ENCODE peak calls at places on chromosome X, in seven cellular contexts. One of them, this sample, is unnamed.

GRCh38 chrX:126551306-126551705 is 1.3 kb downstream of the DCAF12L1 start:
- DNase-seq in stomach: no peak
- DNase-seq in AG04450: no peak
- DNase-seq in cardiac fibroblast: no peak
- DNase-seq in breast epithelium: no peak
- DNase-seq in fibroblast of the aortic adventitia: no peak
- DNase-seq in ascending aorta: no peak
- DNase-seq in this sample: no peak

GRCh38 chrX:126820700-126821420 is 1.3 kb downstream of the PRR32 start:
- DNase-seq in stomach: no peak
- DNase-seq in AG04450: no peak
- DNase-seq in cardiac fibroblast: no peak
- DNase-seq in breast epithelium: no peak
- DNase-seq in fibroblast of the aortic adventitia: no peak
- DNase-seq in ascending aorta: no peak
- DNase-seq in this sample: no peak

GRCh38 chrX:146602246-146602645 is 207.3 kb upstream of the CXorf51B start:
- DNase-seq in stomach: no peak
- DNase-seq in AG04450: no peak
- DNase-seq in cardiac fibroblast: no peak
- DNase-seq in breast epithelium: no peak
- DNase-seq in fibroblast of the aortic adventitia: no peak
- DNase-seq in ascending aorta: no peak
- DNase-seq in this sample: no peak

GRCh38 chrX:24341795-24342194 is 18.6 kb upstream of the SUPT20HL1 start:
- DNase-seq in stomach: no peak
- DNase-seq in AG04450: peak; percentile 7
- DNase-seq in cardiac fibroblast: peak; percentile 47
- DNase-seq in breast epithelium: no peak
- DNase-seq in fibroblast of the aortic adventitia: peak; percentile 62
- DNase-seq in ascending aorta: no peak
- DNase-seq in this sample: no peak

GRCh38 chrX:129738466-129739308 is at the start of gene XPNPEP2:
- DNase-seq in stomach: no peak
- DNase-seq in AG04450: no peak
- DNase-seq in cardiac fibroblast: peak; percentile 84
- DNase-seq in breast epithelium: no peak
- DNase-seq in fibroblast of the aortic adventitia: peak; percentile 87
- DNase-seq in ascending aorta: no peak
- DNase-seq in this sample: no peak

GRCh38 chrX:100615015-100615414 is 21.6 kb downstream of the TSPAN6 start:
- DNase-seq in stomach: no peak
- DNase-seq in AG04450: peak; percentile 10
- DNase-seq in cardiac fibroblast: peak; percentile 83
- DNase-seq in breast epithelium: no peak
- DNase-seq in fibroblast of the aortic adventitia: peak; percentile 70
- DNase-seq in ascending aorta: no peak
- DNase-seq in this sample: no peak

GRCh38 chrX:129980043-129980442 is 2.4 kb upstream of the BCORL1 start:
- DNase-seq in stomach: peak; percentile 37
- DNase-seq in AG04450: no peak
- DNase-seq in cardiac fibroblast: no peak
- DNase-seq in breast epithelium: no peak
- DNase-seq in fibroblast of the aortic adventitia: no peak
- DNase-seq in ascending aorta: peak; percentile 64
- DNase-seq in this sample: no peak

GRCh38 chrX:28584025-28584424 is 3.2 kb upstream of the IL1RAPL1 start:
- DNase-seq in stomach: no peak
- DNase-seq in AG04450: no peak
- DNase-seq in cardiac fibroblast: no peak
- DNase-seq in breast epithelium: no peak
- DNase-seq in fibroblast of the aortic adventitia: no peak
- DNase-seq in ascending aorta: no peak
- DNase-seq in this sample: no peak

GRCh38 chrX:140503230-140503585 is 1.7 kb downstream of the SOX3 start:
- DNase-seq in stomach: no peak
- DNase-seq in AG04450: no peak
- DNase-seq in cardiac fibroblast: no peak
- DNase-seq in breast epithelium: no peak
- DNase-seq in fibroblast of the aortic adventitia: no peak
- DNase-seq in ascending aorta: no peak
- DNase-seq in this sample: no peak

GRCh38 chrX:39869846-39870601 is 227.7 kb downstream of the BCOR start:
- DNase-seq in stomach: no peak
- DNase-seq in AG04450: no peak
- DNase-seq in cardiac fibroblast: peak; percentile 56
- DNase-seq in breast epithelium: no peak
- DNase-seq in fibroblast of the aortic adventitia: peak; percentile 33
- DNase-seq in ascending aorta: no peak
- DNase-seq in this sample: no peak

GRCh38 chrX:1419545-1420355 is 27.8 kb upstream of the SLC25A6 start:
- DNase-seq in stomach: no peak
- DNase-seq in AG04450: no peak
- DNase-seq in cardiac fibroblast: no peak
- DNase-seq in breast epithelium: no peak
- DNase-seq in fibroblast of the aortic adventitia: no peak
- DNase-seq in ascending aorta: no peak
- DNase-seq in this sample: no peak

GRCh38 chrX:149527705-149528104 is 13.1 kb upstream of the EOLA1 start:
- DNase-seq in stomach: no peak
- DNase-seq in AG04450: no peak
- DNase-seq in cardiac fibroblast: peak; percentile 41
- DNase-seq in breast epithelium: no peak
- DNase-seq in fibroblast of the aortic adventitia: peak; percentile 39
- DNase-seq in ascending aorta: no peak
- DNase-seq in this sample: no peak

GRCh38 chrX:21883258-21883657 is 27.5 kb downstream of the YY2 start:
- DNase-seq in stomach: no peak
- DNase-seq in AG04450: no peak
- DNase-seq in cardiac fibroblast: peak; percentile 7
- DNase-seq in breast epithelium: no peak
- DNase-seq in fibroblast of the aortic adventitia: no peak
- DNase-seq in ascending aorta: no peak
- DNase-seq in this sample: no peak

GRCh38 chrX:45434231-45434630 is 233.6 kb upstream of the DIPK2B start:
- DNase-seq in stomach: no peak
- DNase-seq in AG04450: no peak
- DNase-seq in cardiac fibroblast: no peak
- DNase-seq in breast epithelium: no peak
- DNase-seq in fibroblast of the aortic adventitia: no peak
- DNase-seq in ascending aorta: no peak
- DNase-seq in this sample: no peak

GRCh38 chrX:19673334-19674040 is 158.2 kb upstream of the MAP3K15 start:
- DNase-seq in stomach: peak; percentile 49
- DNase-seq in AG04450: peak; percentile 85
- DNase-seq in cardiac fibroblast: peak; percentile 95
- DNase-seq in breast epithelium: no peak
- DNase-seq in fibroblast of the aortic adventitia: peak; percentile 97
- DNase-seq in ascending aorta: peak; percentile 77
- DNase-seq in this sample: peak; percentile 37

GRCh38 chrX:17374619-17375360 is at the start of gene NHS:
- DNase-seq in stomach: peak; percentile 65
- DNase-seq in AG04450: peak; percentile 16
- DNase-seq in cardiac fibroblast: peak; percentile 62
- DNase-seq in breast epithelium: peak; percentile 58
- DNase-seq in fibroblast of the aortic adventitia: peak; percentile 72
- DNase-seq in ascending aorta: peak; percentile 83
- DNase-seq in this sample: no peak

GRCh38 chrX:141989802-141990201 is 86.1 kb downstream of the MAGEC1 start:
- DNase-seq in stomach: no peak
- DNase-seq in AG04450: no peak
- DNase-seq in cardiac fibroblast: peak; percentile 18
- DNase-seq in breast epithelium: no peak
- DNase-seq in fibroblast of the aortic adventitia: peak; percentile 31
- DNase-seq in ascending aorta: no peak
- DNase-seq in this sample: no peak

GRCh38 chrX:48665991-48666390 is 17.6 kb upstream of the WAS start:
- DNase-seq in stomach: no peak
- DNase-seq in AG04450: no peak
- DNase-seq in cardiac fibroblast: peak; percentile 17
- DNase-seq in breast epithelium: no peak
- DNase-seq in fibroblast of the aortic adventitia: peak; percentile 28
- DNase-seq in ascending aorta: no peak
- DNase-seq in this sample: no peak

GRCh38 chrX:9291666-9292065 is 173.2 kb upstream of the TBL1X start:
- DNase-seq in stomach: no peak
- DNase-seq in AG04450: no peak
- DNase-seq in cardiac fibroblast: no peak
- DNase-seq in breast epithelium: no peak
- DNase-seq in fibroblast of the aortic adventitia: no peak
- DNase-seq in ascending aorta: no peak
- DNase-seq in this sample: no peak

GRCh38 chrX:148133099-148133725 is 152.1 kb downstream of the FMR1NB start:
- DNase-seq in stomach: no peak
- DNase-seq in AG04450: no peak
- DNase-seq in cardiac fibroblast: peak; percentile 5
- DNase-seq in breast epithelium: no peak
- DNase-seq in fibroblast of the aortic adventitia: peak; percentile 11
- DNase-seq in ascending aorta: no peak
- DNase-seq in this sample: no peak

GRCh38 chrX:41984628-41985027 is 61.3 kb upstream of the CASK start:
- DNase-seq in stomach: no peak
- DNase-seq in AG04450: no peak
- DNase-seq in cardiac fibroblast: no peak
- DNase-seq in breast epithelium: no peak
- DNase-seq in fibroblast of the aortic adventitia: no peak
- DNase-seq in ascending aorta: no peak
- DNase-seq in this sample: no peak

DNA sequence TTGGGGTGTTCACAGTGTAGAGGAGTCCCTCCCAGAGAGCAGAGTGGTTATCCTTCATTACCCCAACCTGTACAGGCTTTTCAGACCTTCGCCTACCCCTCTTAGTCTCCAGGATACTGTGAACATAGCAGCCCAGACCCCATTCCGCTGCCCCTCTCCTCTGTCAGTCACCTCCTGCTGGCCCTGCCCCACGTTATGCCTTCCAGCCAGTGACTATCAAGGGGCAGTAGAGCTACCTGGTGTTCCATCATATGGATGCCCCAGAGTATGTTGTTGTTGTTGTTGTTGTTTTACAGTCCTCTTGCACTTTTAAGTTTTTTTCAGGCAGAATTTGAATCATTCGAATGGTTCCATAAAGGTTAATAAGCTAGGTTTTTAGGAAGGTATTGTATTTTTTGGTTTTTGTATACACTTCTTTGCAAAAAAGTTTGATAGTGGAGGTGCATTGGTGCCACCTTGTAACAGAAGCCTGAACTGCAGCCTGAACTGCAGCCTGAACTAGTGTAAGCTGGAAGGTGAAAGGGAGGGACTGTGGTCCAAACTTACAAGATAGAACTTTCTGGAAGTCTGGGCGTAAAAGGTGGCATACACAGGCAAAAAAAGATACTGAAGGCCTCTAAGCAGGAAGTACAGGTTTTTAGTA is 101.4 kb upstream of the RAB40AL start:
- DNase-seq in stomach: no peak
- DNase-seq in AG04450: no peak
- DNase-seq in cardiac fibroblast: peak; percentile 57
- DNase-seq in breast epithelium: no peak
- DNase-seq in fibroblast of the aortic adventitia: peak; percentile 55
- DNase-seq in ascending aorta: no peak
- DNase-seq in this sample: no peak
- TF ChIP-seq CTCF in stomach: no peak
- TF ChIP-seq CTCF in AG04450: peak; percentile 67
- TF ChIP-seq CTCF in cardiac fibroblast: peak; percentile 58
- TF ChIP-seq CTCF in breast epithelium: peak; percentile 29
- TF ChIP-seq CTCF in fibroblast of the aortic adventitia: peak; percentile 80
- TF ChIP-seq CTCF in ascending aorta: peak; percentile 51
- TF ChIP-seq CTCF in this sample: no peak

GRCh38 chrX:49919617-49920016 is 2.8 kb upstream of the CLCN5 start:
- DNase-seq in stomach: peak; percentile 55
- DNase-seq in AG04450: no peak
- DNase-seq in cardiac fibroblast: peak; percentile 88
- DNase-seq in breast epithelium: no peak
- DNase-seq in fibroblast of the aortic adventitia: peak; percentile 85
- DNase-seq in ascending aorta: peak; percentile 69
- DNase-seq in this sample: peak; percentile 24
- TF ChIP-seq CTCF in stomach: peak; percentile 30
- TF ChIP-seq CTCF in AG04450: peak; percentile 69
- TF ChIP-seq CTCF in cardiac fibroblast: peak; percentile 76
- TF ChIP-seq CTCF in breast epithelium: peak; percentile 51
- TF ChIP-seq CTCF in fibroblast of the aortic adventitia: peak; percentile 85
- TF ChIP-seq CTCF in ascending aorta: peak; percentile 70
- TF ChIP-seq CTCF in this sample: no peak

GRCh38 chrX:153794018-153794896 is at the start of the genes IDH3G and SSR4:
- DNase-seq in stomach: peak; percentile 92
- DNase-seq in AG04450: peak; percentile 88
- DNase-seq in cardiac fibroblast: peak; percentile 97
- DNase-seq in breast epithelium: peak; percentile 90
- DNase-seq in fibroblast of the aortic adventitia: peak; percentile 92
- DNase-seq in ascending aorta: peak; percentile 95
- DNase-seq in this sample: peak; percentile 82
- TF ChIP-seq CTCF in stomach: no peak
- TF ChIP-seq CTCF in AG04450: no peak
- TF ChIP-seq CTCF in cardiac fibroblast: no peak
- TF ChIP-seq CTCF in breast epithelium: no peak
- TF ChIP-seq CTCF in fibroblast of the aortic adventitia: peak; percentile 15
- TF ChIP-seq CTCF in ascending aorta: no peak
- TF ChIP-seq CTCF in this sample: no peak

GRCh38 chrX:49767231-49767630 is 61.9 kb upstream of the PAGE4 start:
- DNase-seq in stomach: no peak
- DNase-seq in AG04450: no peak
- DNase-seq in cardiac fibroblast: peak; percentile 2
- DNase-seq in breast epithelium: no peak
- DNase-seq in fibroblast of the aortic adventitia: no peak
- DNase-seq in ascending aorta: no peak
- DNase-seq in this sample: no peak

GRCh38 chrX:49762175-49762704 is 66.5 kb upstream of the PAGE1 start:
- DNase-seq in stomach: no peak
- DNase-seq in AG04450: no peak
- DNase-seq in cardiac fibroblast: no peak
- DNase-seq in breast epithelium: no peak
- DNase-seq in fibroblast of the aortic adventitia: no peak
- DNase-seq in ascending aorta: no peak
- DNase-seq in this sample: no peak

GRCh38 chrX:49760288-49760885 is 64.6 kb upstream of the PAGE1 start:
- DNase-seq in stomach: no peak
- DNase-seq in AG04450: no peak
- DNase-seq in cardiac fibroblast: no peak
- DNase-seq in breast epithelium: no peak
- DNase-seq in fibroblast of the aortic adventitia: no peak
- DNase-seq in ascending aorta: no peak
- DNase-seq in this sample: no peak

GRCh38 chrX:49756692-49757091 is 60.9 kb upstream of the PAGE1 start:
- DNase-seq in stomach: no peak
- DNase-seq in AG04450: no peak
- DNase-seq in cardiac fibroblast: no peak
- DNase-seq in breast epithelium: no peak
- DNase-seq in fibroblast of the aortic adventitia: no peak
- DNase-seq in ascending aorta: no peak
- DNase-seq in this sample: no peak

DNA sequence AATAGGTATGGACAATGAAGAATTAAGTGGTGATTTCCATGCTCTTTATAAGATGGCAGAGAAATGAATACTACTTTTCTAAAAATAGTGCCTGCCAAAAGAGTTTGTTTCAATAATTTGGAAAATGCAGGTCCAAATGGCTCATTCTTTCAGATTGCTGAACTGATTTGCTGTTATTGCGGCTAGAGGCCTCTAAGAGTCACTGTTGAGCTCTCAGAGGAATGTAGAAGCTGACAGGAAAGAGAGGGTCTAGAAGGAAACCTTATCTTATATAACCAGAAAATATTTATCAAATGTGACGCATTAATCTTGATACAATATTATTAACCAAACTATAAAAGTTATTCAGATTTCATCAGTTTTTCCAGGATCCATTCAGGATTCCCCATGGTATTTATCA is 65.7 kb upstream of the PAGE1 start:
- DNase-seq in stomach: no peak
- DNase-seq in AG04450: no peak
- DNase-seq in cardiac fibroblast: peak; percentile 12
- DNase-seq in breast epithelium: no peak
- DNase-seq in fibroblast of the aortic adventitia: peak; percentile 12
- DNase-seq in ascending aorta: no peak
- DNase-seq in this sample: no peak
- TF ChIP-seq CTCF in stomach: no peak
- TF ChIP-seq CTCF in AG04450: peak; percentile 45
- TF ChIP-seq CTCF in cardiac fibroblast: peak; percentile 56
- TF ChIP-seq CTCF in breast epithelium: peak; percentile 22
- TF ChIP-seq CTCF in fibroblast of the aortic adventitia: peak; percentile 57
- TF ChIP-seq CTCF in ascending aorta: peak; percentile 36
- TF ChIP-seq CTCF in this sample: no peak

This sample was measured in omental fat pad.